ENCODE peak calls at places on chromosomes 4 and X, in four cellular contexts. C is SK-N-SH, G is HepG2, S is K562. H is an unnamed sample.

GRCh38 chrX:12770440-12770839 is 20.8 kb upstream of the PRPS2 start:
- DNase-seq in C (peak; percentile 42), G (no peak), S (peak; percentile 22), H (no peak)

GRCh38 chr4:125085-125820 is 952 bp downstream of the ZNF718 start:
- DNase-seq in C (no peak), G (no peak), S (peak; percentile 32), H (no peak)

GRCh38 chr4:111879539-111879938 is 265.7 kb upstream of the FAM241A start:
- DNase-seq in C (no peak), G (no peak), S (no peak), H (no peak)

GRCh38 chrX:135973025-135973547 is 702 bp downstream of the MMGT1 start:
- DNase-seq in C (no peak), G (no peak), S (peak; percentile 7), H (no peak)

GRCh38 chr4:128310266-128310697 is 22.7 kb upstream of the PGRMC2 start:
- DNase-seq in C (peak; percentile 65), G (peak; percentile 55), S (no peak), H (no peak)

GRCh38 chr4:16590792-16591191 is 307.7 kb downstream of the LDB2 start:
- DNase-seq in C (no peak), G (no peak), S (no peak), H (no peak)

GRCh38 chr4:85028910-85029309 is 62.4 kb upstream of the WDFY3 start:
- DNase-seq in C (no peak), G (no peak), S (no peak), H (no peak)

GRCh38 chr4:61442936-61443335 is 242.8 kb downstream of the ADGRL3 start:
- DNase-seq in C (no peak), G (no peak), S (no peak), H (no peak)

GRCh38 chr4:174214102-174214878 is 69.2 kb downstream of the FBXO8 start:
- DNase-seq in C (no peak), G (no peak), S (no peak), H (no peak)

GRCh38 chrX:41759817-41760216 is 35.8 kb downstream of the GPR82 start:
- DNase-seq in C (peak; percentile 14), G (peak; percentile 4), S (peak; percentile 6), H (peak; percentile 15)

GRCh38 chr4:186196063-186196462 is 4.7 kb downstream of the CYP4V2 start:
- DNase-seq in C (no peak), G (no peak), S (no peak), H (no peak)

GRCh38 chr4:101198741-101199339 is 148.5 kb downstream of the PPP3CA start:
- DNase-seq in C (no peak), G (peak; percentile 20), S (no peak), H (no peak)

GRCh38 chrX:152876931-152877840 is 20.7 kb upstream of the ZNF185 start:
- DNase-seq in C (no peak), G (peak; percentile 13), S (no peak), H (no peak)

GRCh38 chr4:90328558-90328957 is 201.4 kb downstream of the CCSER1 start:
- DNase-seq in C (peak; percentile 44), G (no peak), S (no peak), H (peak; percentile 44)

GRCh38 chrX:56564182-56564885 is 907 bp downstream of the UBQLN2 start:
- DNase-seq in C (peak; percentile 27), G (peak; percentile 2), S (peak; percentile 7), H (no peak)

GRCh38 chrX:2677764-2678163 is 13.3 kb upstream of the CD99 start:
- DNase-seq in C (no peak), G (no peak), S (peak; percentile 31), H (peak; percentile 40)

GRCh38 chrX:115341421-115341820 is 51.9 kb downstream of the LUZP4 start:
- DNase-seq in C (no peak), G (peak; percentile 65), S (no peak), H (no peak)
- TF ChIP-seq ELF1 in C (no peak), G (no peak), S (no peak), H (no peak)

GRCh38 chrX:101232316-101232715 is 12.7 kb downstream of the DRP2 start:
- DNase-seq in C (no peak), G (no peak), S (no peak), H (no peak)

GRCh38 chrX:101230636-101231035 is 11.1 kb downstream of the DRP2 start:
- DNase-seq in C (no peak), G (no peak), S (no peak), H (no peak)

GRCh38 chrX:101223226-101223625 is 3.6 kb downstream of the DRP2 start:
- DNase-seq in C (no peak), G (no peak), S (no peak), H (no peak)

GRCh38 chrX:101231080-101231479 is 11.5 kb downstream of the DRP2 start:
- DNase-seq in C (no peak), G (no peak), S (no peak), H (no peak)

DNA sequence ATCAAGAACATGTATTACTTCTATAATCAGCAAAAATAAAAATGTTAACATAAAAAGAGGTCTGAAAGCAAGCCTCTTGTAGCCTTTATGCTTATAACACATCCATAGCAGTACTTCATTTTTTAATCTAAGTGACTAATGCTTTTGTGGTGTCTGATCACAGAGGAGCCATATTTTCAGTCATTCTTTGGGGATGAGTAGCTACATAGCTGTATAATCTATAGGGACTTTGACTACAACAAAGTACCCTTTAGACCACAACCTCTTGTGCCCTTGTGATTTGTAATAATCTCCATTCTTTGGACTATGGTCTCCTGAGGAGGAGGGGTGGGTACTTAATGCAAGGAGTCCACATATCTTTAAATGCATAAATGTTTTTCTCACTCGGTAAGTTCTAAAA is 9.6 kb downstream of the DRP2 start:
- DNase-seq in C (no peak), G (no peak), S (no peak), H (no peak)
- TF ChIP-seq ELF1 in C (no peak), G (no peak), S (no peak), H (no peak)

DNA sequence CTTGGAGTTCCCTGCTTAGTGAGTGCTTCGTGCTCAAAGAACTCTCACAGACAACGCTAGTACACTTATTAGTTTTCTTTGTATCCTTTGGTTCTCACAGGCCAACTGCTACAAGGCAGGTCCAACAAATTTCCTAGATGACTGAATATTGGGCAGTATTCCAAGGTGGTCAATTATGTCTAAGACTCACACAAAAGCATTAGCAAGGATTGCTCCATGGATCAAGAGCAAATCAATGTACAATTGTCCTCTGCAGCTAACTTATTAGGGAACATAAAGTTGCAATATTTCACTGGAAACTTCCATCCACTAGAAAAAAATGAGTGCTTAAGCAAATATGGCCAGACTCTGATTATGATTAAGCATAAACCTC is 42.7 kb upstream of the TRIM2 start:
- DNase-seq in C (no peak), G (no peak), S (no peak), H (no peak)
- TF ChIP-seq ELF1 in C (no peak), G (no peak), S (no peak), H (no peak)

GRCh38 chr4:148284526-148285193 is 157.6 kb downstream of the NR3C2 start:
- DNase-seq in C (peak; percentile 22), G (no peak), S (no peak), H (no peak)
- TF ChIP-seq ELF1 in C (no peak), G (no peak), S (no peak), H (no peak)

DNA sequence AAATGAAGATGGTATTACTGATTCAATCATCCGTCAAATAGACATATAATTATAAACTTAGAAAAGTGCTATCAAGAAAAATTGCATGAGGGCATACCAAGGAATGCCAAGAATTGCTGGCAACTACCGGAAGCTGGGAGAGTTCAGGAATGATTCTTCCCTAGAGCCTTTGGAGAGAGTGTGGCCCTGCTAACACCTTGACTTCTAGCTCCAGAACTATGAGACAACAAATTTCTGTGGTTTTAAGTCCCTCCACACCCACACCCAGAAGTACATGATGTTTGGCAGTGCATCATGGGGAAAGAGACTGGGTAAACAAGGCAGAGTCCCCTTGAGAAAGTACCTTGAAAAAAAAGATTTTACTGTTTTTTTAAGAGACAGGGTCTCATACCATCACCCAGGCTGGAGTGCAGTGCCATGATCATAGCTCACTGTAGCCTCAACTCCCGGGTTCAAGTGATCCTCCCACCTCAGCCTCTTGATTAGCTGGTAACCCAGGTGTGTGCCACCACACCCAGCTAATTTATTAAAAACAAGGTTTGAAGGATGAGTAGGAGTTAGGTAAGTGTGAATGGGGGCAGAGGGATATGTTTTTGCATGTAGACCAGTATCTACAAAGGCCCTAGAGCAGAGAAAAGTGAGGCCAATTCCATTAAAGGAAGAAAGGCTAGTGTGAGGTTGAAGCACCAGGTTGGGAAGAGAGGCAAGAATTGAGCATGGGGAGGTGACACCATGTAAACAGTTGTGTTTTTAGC is 53.1 kb downstream of the GSX2 start:
- DNase-seq in C (no peak), G (no peak), S (no peak), H (no peak)
- TF ChIP-seq ELF1 in C (no peak), G (no peak), S (no peak), H (no peak)

GRCh38 chr4:125365731-125366130 is 51.0 kb downstream of the FAT4 start:
- DNase-seq in C (no peak), G (no peak), S (no peak), H (no peak)
- TF ChIP-seq ELF1 in C (no peak), G (no peak), S (no peak), H (no peak)

DNA sequence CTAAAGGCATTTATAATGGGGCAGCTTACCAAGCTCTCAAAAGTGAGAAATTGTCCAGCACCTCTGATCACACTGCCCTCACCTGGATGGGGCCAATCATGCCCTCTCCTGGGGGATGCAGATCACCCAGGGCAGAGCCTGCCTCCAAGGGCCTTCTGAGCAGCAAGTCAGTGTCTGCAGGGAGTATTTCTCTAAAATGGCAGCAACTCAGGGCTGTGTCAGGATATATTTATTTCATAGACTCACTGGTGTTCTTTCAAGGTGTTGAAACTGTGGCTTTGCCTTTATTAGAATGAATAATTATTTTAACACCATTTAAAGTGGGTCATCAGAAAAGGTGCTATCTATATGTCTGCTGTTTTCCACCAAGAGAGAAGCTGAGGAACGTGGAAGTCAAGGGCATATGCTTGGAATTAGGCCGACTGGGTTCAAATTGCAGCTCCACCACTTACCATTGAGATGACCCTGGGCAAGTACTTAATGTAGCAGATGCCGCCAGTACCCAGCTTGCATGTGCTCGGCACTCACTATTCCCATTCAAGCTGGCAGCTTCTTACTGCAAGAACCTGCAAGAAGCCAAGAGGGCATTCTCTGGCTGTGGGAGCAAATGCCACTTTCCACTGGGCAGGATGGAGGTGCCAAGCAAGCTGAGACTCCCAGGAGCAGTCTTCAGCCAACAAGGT is 590.0 kb downstream of the BCOR start:
- DNase-seq in C (no peak), G (no peak), S (no peak), H (no peak)
- TF ChIP-seq ELF1 in C (no peak), G (no peak), S (no peak), H (no peak)

H was measured in HCT116.